ENCODE peak calls at places on chromosome 17, in four cellular contexts. One of them, this sample, is unnamed. For H3K9me3 and H3K4me1, the result is how much of the 10 kb centered on the place peaks cover.

GRCh38 chr17:63274156-63274555 is 171.9 kb downstream of the CYB561 start:
- DNase-seq in psoas muscle: peak
- DNase-seq in SJSA1: no peak
- DNase-seq in neural progenitor cell: no peak
- DNase-seq in this sample: peak

GRCh38 chr17:17870292-17870691 is 33.5 kb upstream of the SREBF1 start:
- DNase-seq in psoas muscle: no peak
- DNase-seq in SJSA1: no peak
- DNase-seq in neural progenitor cell: no peak
- DNase-seq in this sample: peak

GRCh38 chr17:12395733-12396354 is 269.8 kb upstream of the MYOCD start:
- DNase-seq in psoas muscle: no peak
- DNase-seq in SJSA1: no peak
- DNase-seq in neural progenitor cell: peak
- DNase-seq in this sample: no peak

GRCh38 chr17:66727634-66728570 is 107.0 kb upstream of the CACNG5 start:
- DNase-seq in psoas muscle: peak
- DNase-seq in SJSA1: peak
- DNase-seq in neural progenitor cell: peak
- DNase-seq in this sample: peak

GRCh38 chr17:41580651-41581365 is 5.9 kb downstream of the KRT14 start:
- DNase-seq in psoas muscle: no peak
- DNase-seq in SJSA1: no peak
- DNase-seq in neural progenitor cell: no peak
- DNase-seq in this sample: no peak

GRCh38 chr17:74241434-74241833 is 28.1 kb downstream of the TTYH2 start:
- DNase-seq in psoas muscle: no peak
- DNase-seq in SJSA1: no peak
- DNase-seq in neural progenitor cell: no peak
- DNase-seq in this sample: no peak

GRCh38 chr17:263773-264172 is 82.3 kb upstream of the DOC2B start:
- DNase-seq in psoas muscle: no peak
- DNase-seq in SJSA1: peak
- DNase-seq in neural progenitor cell: no peak
- DNase-seq in this sample: no peak

GRCh38 chr17:4540224-4541040 is 14.8 kb downstream of the MYBBP1A start:
- DNase-seq in psoas muscle: peak
- DNase-seq in SJSA1: no peak
- DNase-seq in neural progenitor cell: no peak
- DNase-seq in this sample: peak

GRCh38 chr17:81039854-81040758 is 5.2 kb downstream of the BAIAP2 start:
- DNase-seq in psoas muscle: no peak
- DNase-seq in SJSA1: peak
- DNase-seq in neural progenitor cell: no peak
- DNase-seq in this sample: peak

GRCh38 chr17:33674685-33675084 is 381.6 kb upstream of the ASIC2 start:
- DNase-seq in psoas muscle: peak
- DNase-seq in SJSA1: no peak
- DNase-seq in neural progenitor cell: peak
- DNase-seq in this sample: peak

GRCh38 chr17:17710728-17711541 is 29.7 kb downstream of the RAI1 start:
- DNase-seq in psoas muscle: no peak
- DNase-seq in SJSA1: peak
- DNase-seq in neural progenitor cell: peak
- DNase-seq in this sample: no peak

GRCh38 chr17:78356163-78356713 is 3.6 kb downstream of the SOCS3 start:
- DNase-seq in psoas muscle: no peak
- DNase-seq in SJSA1: peak
- DNase-seq in neural progenitor cell: peak
- DNase-seq in this sample: peak

GRCh38 chr17:73820686-73821448 is 176.6 kb upstream of the SDK2 start:
- DNase-seq in psoas muscle: no peak
- DNase-seq in SJSA1: no peak
- DNase-seq in neural progenitor cell: peak
- DNase-seq in this sample: peak

GRCh38 chr17:2853722-2854580 is 57.7 kb downstream of the RAP1GAP2 start:
- DNase-seq in psoas muscle: no peak
- DNase-seq in SJSA1: no peak
- DNase-seq in neural progenitor cell: peak
- DNase-seq in this sample: peak

GRCh38 chr17:46994993-46995392 is 15.9 kb upstream of the RPRML start:
- DNase-seq in psoas muscle: no peak
- DNase-seq in SJSA1: no peak
- DNase-seq in neural progenitor cell: peak
- DNase-seq in this sample: no peak

GRCh38 chr17:50534222-50534978 is 1.9 kb downstream of the EPN3 start:
- DNase-seq in psoas muscle: no peak
- DNase-seq in SJSA1: no peak
- DNase-seq in neural progenitor cell: peak
- DNase-seq in this sample: no peak

GRCh38 chr17:45381001-45381400 is 51.7 kb downstream of the ARHGAP27 start:
- DNase-seq in psoas muscle: no peak
- DNase-seq in SJSA1: no peak
- DNase-seq in neural progenitor cell: no peak
- DNase-seq in this sample: peak

GRCh38 chr17:77872199-77872598 is 86.3 kb upstream of the TNRC6C start:
- DNase-seq in psoas muscle: no peak
- DNase-seq in SJSA1: no peak
- DNase-seq in neural progenitor cell: no peak
- DNase-seq in this sample: no peak

GRCh38 chr17:52025231-52025630 is 133.3 kb downstream of the CA10 start:
- DNase-seq in psoas muscle: no peak
- DNase-seq in SJSA1: no peak
- DNase-seq in neural progenitor cell: no peak
- DNase-seq in this sample: no peak

GRCh38 chr17:66094727-66095126 is 97.2 kb downstream of the CEP112 start:
- DNase-seq in psoas muscle: no peak
- DNase-seq in SJSA1: no peak
- DNase-seq in neural progenitor cell: no peak
- DNase-seq in this sample: no peak

GRCh38 chr17:35879748-35880654 is at the start of gene CCL5:
- DNase-seq in psoas muscle: no peak
- DNase-seq in SJSA1: no peak
- DNase-seq in neural progenitor cell: no peak
- DNase-seq in this sample: no peak

GRCh38 chr17:32299579-32300158 is 34.0 kb downstream of the RHBDL3 start:
- DNase-seq in psoas muscle: no peak
- DNase-seq in SJSA1: no peak
- DNase-seq in neural progenitor cell: no peak
- DNase-seq in this sample: no peak

GRCh38 chr17:47744168-47745036 is 11.4 kb downstream of the TBX21 start:
- DNase-seq in psoas muscle: no peak
- DNase-seq in SJSA1: peak
- DNase-seq in neural progenitor cell: no peak
- DNase-seq in this sample: no peak

GRCh38 chr17:38861399-38861843 is 7.9 kb upstream of the RPL23 start:
- DNase-seq in psoas muscle: no peak
- DNase-seq in SJSA1: no peak
- DNase-seq in neural progenitor cell: no peak
- DNase-seq in this sample: no peak

GRCh38 chr17:705011-705410 is 9.6 kb downstream of the VPS53 start:
- DNase-seq in psoas muscle: no peak
- DNase-seq in SJSA1: no peak
- DNase-seq in neural progenitor cell: no peak
- DNase-seq in this sample: no peak

GRCh38 chr17:55533611-55534010 is 22.4 kb upstream of the SMIM36 start:
- DNase-seq in psoas muscle: no peak
- DNase-seq in SJSA1: no peak
- DNase-seq in neural progenitor cell: no peak
- DNase-seq in this sample: no peak

GRCh38 chr17:32305049-32305448 is 36.9 kb downstream of the C17orf75 start:
- DNase-seq in psoas muscle: no peak
- DNase-seq in SJSA1: no peak
- DNase-seq in neural progenitor cell: no peak
- DNase-seq in this sample: no peak

GRCh38 chr17:8104911-8105310 is 13.4 kb downstream of the ALOXE3 start:
- DNase-seq in psoas muscle: no peak
- DNase-seq in SJSA1: no peak
- DNase-seq in neural progenitor cell: no peak
- DNase-seq in this sample: no peak

GRCh38 chr17:31798205-31798724 is 60.8 kb downstream of the COPRS start:
- DNase-seq in psoas muscle: no peak
- DNase-seq in SJSA1: no peak
- DNase-seq in neural progenitor cell: no peak
- DNase-seq in this sample: no peak

GRCh38 chr17:15659663-15660062 is 24.4 kb downstream of the TRIM16 start:
- DNase-seq in psoas muscle: no peak
- DNase-seq in SJSA1: peak
- DNase-seq in neural progenitor cell: no peak
- DNase-seq in this sample: peak
- H3K27ac ChIP-seq in psoas muscle: peak
- H3K27ac ChIP-seq in SJSA1: peak
- H3K27ac ChIP-seq in neural progenitor cell: no peak
- H3K27ac ChIP-seq in this sample: peak

GRCh38 chr17:70373369-70373768 is 204.0 kb downstream of the KCNJ2 start:
- DNase-seq in psoas muscle: no peak
- DNase-seq in SJSA1: no peak
- DNase-seq in neural progenitor cell: no peak
- DNase-seq in this sample: no peak
- H3K9me3 ChIP-seq in psoas muscle: under half
- H3K9me3 ChIP-seq in SJSA1: under half
- H3K9me3 ChIP-seq in neural progenitor cell: under half
- H3K9me3 ChIP-seq in this sample: under half

GRCh38 chr17:1731194-1731506 is 6.6 kb downstream of the WDR81 start:
- DNase-seq in psoas muscle: no peak
- DNase-seq in SJSA1: no peak
- DNase-seq in neural progenitor cell: no peak
- DNase-seq in this sample: no peak
- H3K4me1 ChIP-seq in psoas muscle: under half
- H3K4me1 ChIP-seq in SJSA1: under half
- H3K4me1 ChIP-seq in neural progenitor cell: under half
- H3K4me1 ChIP-seq in this sample: under half

GRCh38 chr17:14434506-14434905 is 133.6 kb downstream of the HS3ST3B1 start:
- DNase-seq in psoas muscle: no peak
- DNase-seq in SJSA1: no peak
- DNase-seq in neural progenitor cell: no peak
- DNase-seq in this sample: no peak
- H3K27ac ChIP-seq in psoas muscle: no peak
- H3K27ac ChIP-seq in SJSA1: no peak
- H3K27ac ChIP-seq in neural progenitor cell: no peak
- H3K27ac ChIP-seq in this sample: no peak

This sample was measured in right cardiac atrium.